ENCODE peak calls at places on chromosomes 12 and 14, in six cellular contexts. O is HepG2, I is WTC11, U is K562, V is H1, Z is GM12878. K is an unnamed sample.

GRCh38 chr12:107780298-107780697 is 5.8 kb downstream of the ASCL4 start:
- DNase-seq in O (no peak), V (no peak), U (no peak), I (no peak), Z (no peak), K (no peak)

GRCh38 chr14:97712471-97712870 is 915.3 kb downstream of the VRK1 start:
- DNase-seq in Z (no peak), U (no peak), I (no peak), O (no peak), V (no peak), K (no peak)

GRCh38 chr14:105123266-105123665 is 45.3 kb downstream of the JAG2 start:
- DNase-seq in O (no peak), I (no peak), V (no peak), Z (no peak), U (no peak), K (no peak)

GRCh38 chr14:105315211-105315721 is 718 bp downstream of the PACS2 start:
- DNase-seq in U (no peak), I (peak), Z (no peak), O (peak), V (peak), K (peak)

GRCh38 chr12:10753066-10753465 is 29.9 kb upstream of the YBX3 start:
- DNase-seq in V (no peak), Z (no peak), O (no peak), I (no peak), U (no peak), K (no peak)

GRCh38 chr12:49129332-49130150 is 1.7 kb downstream of the TUBA1B start:
- DNase-seq in O (no peak), I (no peak), V (no peak), Z (no peak), U (no peak), K (no peak)

GRCh38 chr12:96876966-96877365 is 30.1 kb upstream of the NEDD1 start:
- DNase-seq in O (no peak), V (no peak), U (no peak), I (no peak), Z (no peak), K (no peak)

GRCh38 chr12:15446798-15447197 is 124.5 kb downstream of the PTPRO start:
- DNase-seq in I (no peak), U (no peak), Z (no peak), V (no peak), O (no peak), K (no peak)

GRCh38 chr14:56720703-56721426 is 89.4 kb downstream of the OTX2 start:
- DNase-seq in O (no peak), I (no peak), U (no peak), Z (no peak), V (no peak), K (no peak)

GRCh38 chr12:89064780-89065179 is 287.5 kb downstream of the DUSP6 start:
- DNase-seq in U (no peak), I (no peak), V (no peak), Z (no peak), O (no peak), K (no peak)

GRCh38 chr12:98053202-98053601 is 462.2 kb upstream of the TMPO start:
- DNase-seq in Z (no peak), V (no peak), I (no peak), O (no peak), U (no peak), K (no peak)

GRCh38 chr12:30806989-30807694 is 52.4 kb upstream of the CAPRIN2 start:
- DNase-seq in U (peak), O (peak), I (peak), V (peak), Z (peak), K (peak)

GRCh38 chr12:121400332-121401139 is 618 bp downstream of the RNF34 start:
- DNase-seq in I (peak), O (peak), U (no peak), Z (peak), V (no peak), K (peak)

GRCh38 chr12:17459214-17459613 is 630.8 kb downstream of the RERGL start:
- DNase-seq in U (no peak), I (no peak), Z (no peak), O (no peak), V (no peak), K (no peak)

GRCh38 chr14:36676236-36676635 is 14.6 kb downstream of the PAX9 start:
- DNase-seq in Z (no peak), V (peak), U (no peak), O (no peak), I (peak), K (peak)

GRCh38 chr12:93302331-93303229 is 75.1 kb upstream of the NUDT4 start:
- DNase-seq in Z (no peak), V (no peak), U (peak), I (no peak), O (no peak), K (no peak)

GRCh38 chr12:109730306-109731145 is 16.9 kb downstream of the FAM222A start:
- DNase-seq in V (no peak), U (no peak), O (no peak), Z (no peak), I (no peak), K (no peak)

GRCh38 chr12:108802666-108803036 is 54.7 kb downstream of the SSH1 start:
- DNase-seq in U (no peak), I (no peak), O (no peak), Z (no peak), V (no peak), K (no peak)

GRCh38 chr14:64654072-64654899 is 49.9 kb upstream of the PLEKHG3 start:
- DNase-seq in V (no peak), I (no peak), Z (peak), O (peak), U (no peak), K (no peak)

GRCh38 chr14:85528080-85528881 is 1.7 kb upstream of the FLRT2 start:
- DNase-seq in V (no peak), U (no peak), I (peak), Z (no peak), O (peak), K (peak)

GRCh38 chr14:44029933-44030332 is 477.1 kb downstream of the FSCB start:
- DNase-seq in I (no peak), U (no peak), V (no peak), Z (no peak), O (no peak), K (no peak)

GRCh38 chr12:116813271-116814041 is 67.8 kb downstream of the HRK start:
- DNase-seq in V (no peak), I (no peak), O (no peak), Z (no peak), U (no peak), K (no peak)

GRCh38 chr12:25458047-25458552 is 95.0 kb downstream of the LMNTD1 start:
- DNase-seq in O (peak), Z (no peak), V (no peak), U (no peak), I (no peak), K (no peak)

GRCh38 chr12:53994691-53995310 is 5.2 kb upstream of the HOXC9 start:
- DNase-seq in Z (no peak), V (no peak), U (peak), O (no peak), I (no peak), K (peak)

GRCh38 chr14:38994721-38995120 is 108.3 kb downstream of the SEC23A start:
- DNase-seq in Z (no peak), V (no peak), U (no peak), O (no peak), I (no peak), K (no peak)

GRCh38 chr14:39847191-39847590 is 415.0 kb upstream of the FBXO33 start:
- DNase-seq in Z (no peak), U (no peak), O (no peak), I (no peak), V (no peak), K (no peak)

GRCh38 chr14:52917732-52918131 is 33.1 kb downstream of the FERMT2 start:
- DNase-seq in U (no peak), I (no peak), O (no peak), V (no peak), Z (no peak), K (no peak)

GRCh38 chr12:1047898-1048660 is 57.1 kb downstream of the ERC1 start:
- DNase-seq in I (no peak), O (no peak), Z (no peak), U (no peak), V (no peak), K (peak)

GRCh38 chr14:69612014-69612758 is 790 bp downstream of the SUSD6 start:
- DNase-seq in O (no peak), U (no peak), V (no peak), I (peak), Z (no peak), K (peak)

GRCh38 chr14:30153662-30154061 is 226.0 kb upstream of the PRKD1 start:
- DNase-seq in I (no peak), Z (no peak), O (no peak), U (no peak), V (no peak), K (no peak)

GRCh38 chr12:50248883-50249282 is 34.4 kb downstream of the LIMA1 start:
- DNase-seq in O (no peak), U (no peak), I (no peak), V (no peak), Z (no peak), K (no peak)

GRCh38 chr14:49549446-49549845 is 36.7 kb downstream of the RPS29 start:
- DNase-seq in V (no peak), O (no peak), I (no peak), Z (no peak), U (no peak), K (no peak)

GRCh38 chr14:49551569-49551968 is 34.6 kb downstream of the RPS29 start:
- DNase-seq in U (no peak), O (no peak), Z (no peak), I (no peak), V (no peak), K (no peak)

GRCh38 chr14:49552630-49553029 is 33.5 kb downstream of the RPS29 start:
- DNase-seq in Z (no peak), I (no peak), U (no peak), V (no peak), O (no peak), K (no peak)

GRCh38 chr14:49550284-49551184 is 35.6 kb downstream of the RPS29 start:
- DNase-seq in Z (no peak), U (no peak), I (no peak), V (no peak), O (peak), K (peak)

DNA sequence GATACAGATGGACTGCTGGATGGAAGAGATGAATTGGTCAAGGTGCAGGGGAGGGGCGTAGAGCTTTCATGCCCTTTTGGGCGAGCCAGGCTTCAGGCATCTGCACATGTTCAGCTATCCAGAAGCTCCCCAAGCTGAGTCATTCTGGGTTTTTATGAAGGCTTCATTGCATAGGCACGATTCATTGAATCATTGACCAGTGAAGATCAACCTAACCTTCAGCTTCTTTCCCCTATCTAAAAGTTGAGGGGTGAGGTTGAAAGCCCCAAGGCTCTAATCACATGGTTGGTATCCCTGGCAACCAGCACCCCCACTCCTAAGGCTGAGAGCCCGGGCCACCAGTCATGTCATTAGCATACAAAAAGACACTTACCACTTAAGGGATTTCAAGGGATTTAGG is 36.3 kb downstream of the RPS29 start:
- DNase-seq in I (peak), O (no peak), Z (no peak), U (no peak), V (peak), K (peak)
- TF ChIP-seq CREB1 in I (no peak), O (no peak), Z (no peak), U (no peak), V (no peak), K (no peak)

GRCh38 chr12:131505561-131505960 is 205.3 kb upstream of the SFSWAP start:
- DNase-seq in I (no peak), U (no peak), Z (no peak), O (no peak), V (no peak), K (no peak)
- TF ChIP-seq CTCF in I (no peak), U (no peak), Z (no peak), O (no peak), V (no peak), K (no peak)

GRCh38 chr12:57522887-57523705 is 472 bp downstream of the MBD6 start:
- DNase-seq in Z (no peak), I (peak), O (no peak), U (peak), V (peak), K (peak)
- TF ChIP-seq CREB1 in Z (peak), I (no peak), O (no peak), U (no peak), V (no peak), K (no peak)

DNA sequence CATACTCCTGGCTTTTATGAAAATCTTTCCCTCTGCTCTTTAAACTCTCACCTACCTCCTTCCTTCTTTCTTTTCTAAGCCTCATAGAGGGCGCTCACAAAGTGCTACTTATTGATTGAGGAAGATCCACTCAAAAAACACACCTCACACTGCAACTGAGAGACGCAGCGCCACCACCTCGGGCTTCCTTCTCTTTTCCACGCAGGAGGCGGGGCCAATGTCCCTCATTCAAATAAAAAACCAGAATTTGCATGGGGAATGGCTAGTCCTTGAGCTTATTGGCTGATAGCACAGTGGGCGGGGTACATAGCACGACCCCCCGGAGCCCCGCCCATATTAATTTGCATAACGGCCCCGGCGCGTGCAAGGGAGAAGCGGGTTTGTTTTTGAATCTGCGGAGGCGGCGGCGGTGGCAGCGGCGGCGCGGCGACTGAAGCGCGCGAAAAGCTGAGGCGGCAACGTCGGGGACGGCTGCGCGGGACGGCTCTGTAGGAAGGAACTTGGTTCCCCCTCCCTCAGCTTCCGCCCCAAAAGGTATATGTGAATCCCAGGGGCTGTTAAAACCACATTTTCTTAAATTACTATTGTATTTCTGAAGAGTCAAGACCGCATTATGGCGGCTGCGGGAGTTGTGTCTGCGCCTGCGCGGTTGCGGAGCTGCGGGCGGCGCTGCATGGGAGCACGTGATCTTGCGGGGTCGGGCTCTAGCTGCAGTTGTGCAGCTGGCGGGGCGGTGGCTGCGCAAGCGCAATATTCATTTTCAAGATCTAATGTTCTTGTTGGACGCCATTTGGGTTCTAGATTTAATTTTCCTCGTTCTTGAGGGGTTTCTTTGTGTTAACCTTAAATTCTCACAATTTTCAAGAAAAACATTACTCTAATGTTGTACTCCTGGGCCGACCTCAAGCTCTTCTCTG is at the start of gene ATF7IP:
- DNase-seq in I (peak), U (peak), Z (peak), O (peak), V (peak), K (peak)
- TF ChIP-seq CTCF in I (no peak), U (peak), Z (peak), O (peak), V (peak), K (peak)

GRCh38 chr12:112528521-112528920 is 109.8 kb downstream of the PTPN11 start:
- DNase-seq in U (no peak), O (no peak), V (no peak), Z (no peak), I (no peak), K (no peak)
- TF ChIP-seq CREB1 in U (no peak), O (no peak), V (no peak), Z (no peak), I (no peak), K (no peak)

DNA sequence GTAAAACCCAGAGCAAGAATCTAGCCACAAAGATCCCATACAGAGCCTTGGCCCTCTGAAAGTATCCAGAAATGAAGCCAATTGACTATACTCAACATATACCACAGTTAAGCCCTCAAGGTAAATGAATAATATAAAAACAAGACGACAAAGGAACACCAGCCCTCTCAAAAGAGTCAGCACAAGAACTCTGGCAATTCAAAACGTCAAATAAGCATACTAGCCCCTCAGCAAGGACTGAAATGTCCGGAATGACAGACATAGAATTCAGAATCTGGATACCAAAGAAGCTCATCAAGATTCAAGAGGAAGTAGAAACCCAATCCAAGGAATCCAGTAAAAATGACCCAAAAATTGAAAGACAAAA is 49.9 kb downstream of the GTF2A1 start:
- DNase-seq in V (no peak), O (no peak), I (no peak), Z (no peak), U (no peak), K (no peak)
- TF ChIP-seq CTCF in V (no peak), O (no peak), I (no peak), Z (no peak), U (no peak), K (no peak)

GRCh38 chr14:20438664-20439063 is 2.7 kb upstream of the KLHL33 start:
- DNase-seq in I (no peak), Z (no peak), O (no peak), V (no peak), U (no peak), K (no peak)

GRCh38 chr14:20435454-20436362 is at the start of gene KLHL33:
- DNase-seq in V (no peak), I (peak), Z (no peak), U (no peak), O (no peak), K (peak)

GRCh38 chr14:20436363-20436755 is 393 bp upstream of the KLHL33 start:
- DNase-seq in I (no peak), O (no peak), Z (no peak), V (no peak), U (no peak), K (no peak)

GRCh38 chr14:20429801-20430669 is 5.9 kb downstream of the KLHL33 start:
- DNase-seq in I (no peak), O (peak), V (no peak), Z (no peak), U (peak), K (no peak)

DNA sequence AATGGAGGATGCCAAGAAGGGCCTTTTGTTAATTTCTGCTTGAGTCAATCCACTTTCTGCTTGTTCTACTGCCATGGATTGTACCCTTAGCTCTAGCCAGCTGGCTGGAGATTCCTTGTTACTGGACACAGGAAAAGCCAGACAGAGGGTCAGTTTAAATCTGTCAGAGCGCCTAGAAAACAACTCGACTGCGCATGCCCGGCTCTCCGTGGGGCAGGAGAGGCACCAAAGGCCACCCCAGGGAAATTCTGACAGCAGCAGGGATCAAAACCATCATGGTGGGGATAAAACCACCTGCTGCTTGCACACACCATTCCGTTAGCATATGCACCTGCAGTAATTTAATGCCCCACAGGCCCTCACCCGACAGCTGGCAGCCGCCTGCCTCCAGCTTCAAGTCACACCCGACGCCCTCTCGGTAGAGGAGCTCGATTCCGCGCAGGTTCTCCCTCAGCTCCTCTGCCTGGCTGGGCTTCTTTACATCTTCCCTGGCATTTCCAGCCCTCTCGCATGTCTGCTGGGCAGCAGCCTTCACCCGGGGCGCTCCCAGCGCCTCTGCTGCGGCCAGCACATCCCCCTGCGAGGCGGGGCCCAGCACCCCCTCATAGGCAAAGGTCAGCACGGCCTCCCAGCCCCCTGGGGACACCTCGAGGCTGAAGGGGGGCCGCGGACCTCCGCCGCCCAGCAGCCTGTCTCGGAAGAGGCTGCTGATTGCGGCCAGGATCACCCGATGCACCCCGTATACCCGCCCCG is 1.1 kb downstream of the KLHL33 start:
- DNase-seq in I (peak), O (no peak), Z (no peak), U (no peak), V (peak), K (peak)
- TF ChIP-seq CREB1 in I (no peak), O (no peak), Z (no peak), U (no peak), V (no peak), K (no peak)

DNA sequence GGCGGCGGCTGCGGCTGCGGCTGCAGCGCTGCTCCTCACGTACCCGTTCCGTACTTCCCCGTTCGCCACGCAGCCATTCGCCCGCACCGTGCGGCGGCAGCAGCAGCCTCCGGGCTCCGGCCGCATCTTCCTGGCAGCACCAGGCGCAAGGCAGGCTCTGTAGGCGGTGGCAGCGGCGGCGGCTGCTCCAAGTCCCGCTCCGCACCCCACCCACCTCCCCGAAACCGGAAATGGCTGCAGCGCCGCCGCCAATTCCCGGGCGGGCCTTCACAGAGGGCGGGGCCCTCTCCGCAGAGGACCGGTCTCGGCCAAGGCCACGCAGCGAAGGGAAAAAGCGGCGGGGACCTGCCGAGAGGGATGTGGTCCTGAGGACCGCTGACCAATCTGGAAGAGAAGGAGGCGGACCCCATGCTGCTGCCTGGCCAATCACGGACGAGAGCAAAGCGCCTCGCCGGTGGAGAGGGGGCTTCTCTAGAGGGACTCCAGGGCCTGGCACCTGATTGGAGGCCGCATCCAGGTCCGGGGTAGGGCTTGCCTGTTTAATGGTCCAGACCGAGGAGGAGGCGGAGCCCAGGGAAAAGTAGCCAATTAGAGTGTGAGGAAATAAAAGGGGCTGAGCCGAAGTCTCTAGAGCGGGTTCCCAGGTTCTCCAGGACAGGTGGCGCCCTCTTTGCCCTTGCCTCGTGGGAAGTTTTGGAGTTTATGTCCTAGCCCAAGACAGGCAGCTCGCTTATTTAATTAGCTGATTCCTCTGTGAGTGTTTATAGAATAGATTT is at the start of gene SPTLC2:
- DNase-seq in U (peak), O (peak), I (peak), Z (peak), V (peak), K (peak)
- TF ChIP-seq CTCF in U (peak), O (peak), I (no peak), Z (peak), V (peak), K (no peak)